ENCODE peak calls at places on chromosome 1, in four cellular contexts. Y, Q, D and P are unnamed samples.

GRCh38 chr1:205600085-205600484 is 31.7 kb downstream of the ELK4 start:
- DNase-seq in Y (peak), Q (no peak), D (no peak), P (peak)

GRCh38 chr1:110603058-110603457 is 3.1 kb downstream of the KCNA2 start:
- DNase-seq in Y (no peak), Q (no peak), D (no peak), P (no peak)

GRCh38 chr1:94739521-94740061 is 80.6 kb upstream of the SLC44A3 start:
- DNase-seq in Y (peak), Q (no peak), D (peak), P (peak)

GRCh38 chr1:7576946-7577657 is 194.0 kb upstream of the VAMP3 start:
- DNase-seq in Y (peak), Q (no peak), D (peak), P (no peak)

GRCh38 chr1:206143537-206144155 is 26.5 kb upstream of the AVPR1B start:
- DNase-seq in Y (no peak), Q (no peak), D (no peak), P (no peak)

GRCh38 chr1:206116191-206116872 is 856 bp downstream of the AVPR1B start:
- DNase-seq in Y (no peak), Q (no peak), D (no peak), P (no peak)

GRCh38 chr1:224170748-224171478 is 12.1 kb upstream of the DEGS1 start:
- DNase-seq in Y (peak), Q (no peak), D (no peak), P (no peak)

GRCh38 chr1:63865561-63865960 is 91.7 kb downstream of the ROR1 start:
- DNase-seq in Y (no peak), Q (no peak), D (no peak), P (no peak)

GRCh38 chr1:95572002-95572401 is 338.0 kb downstream of the RWDD3 start:
- DNase-seq in Y (no peak), Q (no peak), D (no peak), P (no peak)

GRCh38 chr1:216846339-216846738 is 123.1 kb upstream of the ESRRG start:
- DNase-seq in Y (no peak), Q (no peak), D (no peak), P (no peak)

GRCh38 chr1:192814805-192815204 is 6.0 kb downstream of the RGS2 start:
- DNase-seq in Y (no peak), Q (no peak), D (no peak), P (no peak)

GRCh38 chr1:29550119-29550841 is 314.0 kb downstream of the PTPRU start:
- DNase-seq in Y (no peak), Q (no peak), D (no peak), P (no peak)

GRCh38 chr1:97883823-97884222 is 37.0 kb downstream of the DPYD start:
- DNase-seq in Y (no peak), Q (no peak), D (no peak), P (no peak)

GRCh38 chr1:228515200-228515834 is 28.1 kb downstream of the RNF187 start:
- DNase-seq in Y (peak), Q (no peak), D (no peak), P (no peak)

GRCh38 chr1:226223786-226224244 is 351 bp downstream of the MIXL1 start:
- DNase-seq in Y (peak), Q (no peak), D (no peak), P (no peak)

GRCh38 chr1:54826226-54826816 is 25.2 kb upstream of the TTC22 start:
- DNase-seq in Y (no peak), Q (no peak), D (no peak), P (no peak)

GRCh38 chr1:225881081-225882007 is 836 bp downstream of the TMEM63A start:
- DNase-seq in Y (peak), Q (no peak), D (peak), P (no peak)

GRCh38 chr1:51518033-51518729 is 885 bp downstream of the EPS15 start:
- DNase-seq in Y (peak), Q (no peak), D (peak), P (no peak)

GRCh38 chr1:21801100-21801499 is 11.0 kb upstream of the LDLRAD2 start:
- DNase-seq in Y (no peak), Q (no peak), D (no peak), P (no peak)

DNA sequence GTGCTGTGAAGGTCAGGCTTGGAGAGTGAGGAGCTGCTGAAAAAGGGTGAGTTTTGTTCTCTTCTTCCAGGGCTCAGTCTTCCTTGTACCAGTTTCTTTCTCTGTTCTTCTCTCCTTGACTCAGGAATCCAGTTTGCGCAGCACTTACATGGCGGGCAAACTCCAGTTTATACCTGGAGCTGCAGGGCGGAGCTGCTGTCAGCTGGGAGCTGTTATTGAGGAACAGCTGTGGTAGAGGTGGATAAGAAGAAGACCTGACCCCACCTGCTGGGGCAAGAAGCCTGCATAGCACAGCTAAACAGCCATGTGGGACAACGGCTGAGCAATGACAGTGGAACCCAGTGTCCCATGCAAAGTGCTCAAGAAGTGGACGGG is 46.2 kb downstream of the GALNT2 start:
- DNase-seq in Y (no peak), Q (no peak), D (no peak), P (no peak)
- H3K4me3 ChIP-seq in Y (peak), Q (no peak), D (no peak), P (no peak)

GRCh38 chr1:201214886-201215285 is 24.3 kb downstream of the IGFN1 start:
- DNase-seq in Y (no peak), Q (no peak), D (no peak), P (no peak)
- H3K4me3 ChIP-seq in Y (no peak), Q (no peak), D (no peak), P (no peak)

GRCh38 chr1:169062152-169062551 is 44.3 kb upstream of the ATP1B1 start:
- DNase-seq in Y (no peak), Q (no peak), D (no peak), P (no peak)
- H3K4me3 ChIP-seq in Y (no peak), Q (no peak), D (no peak), P (no peak)

GRCh38 chr1:150610576-150610975 is 18.8 kb downstream of the ENSA start:
- DNase-seq in Y (no peak), Q (no peak), D (no peak), P (no peak)

GRCh38 chr1:150609726-150610125 is 19.7 kb downstream of the ENSA start:
- DNase-seq in Y (peak), Q (no peak), D (no peak), P (no peak)

GRCh38 chr1:150613061-150613920 is 16.1 kb downstream of the ENSA start:
- DNase-seq in Y (peak), Q (no peak), D (no peak), P (peak)

GRCh38 chr1:150615346-150616201 is 13.8 kb downstream of the ENSA start:
- DNase-seq in Y (no peak), Q (no peak), D (no peak), P (no peak)

DNA sequence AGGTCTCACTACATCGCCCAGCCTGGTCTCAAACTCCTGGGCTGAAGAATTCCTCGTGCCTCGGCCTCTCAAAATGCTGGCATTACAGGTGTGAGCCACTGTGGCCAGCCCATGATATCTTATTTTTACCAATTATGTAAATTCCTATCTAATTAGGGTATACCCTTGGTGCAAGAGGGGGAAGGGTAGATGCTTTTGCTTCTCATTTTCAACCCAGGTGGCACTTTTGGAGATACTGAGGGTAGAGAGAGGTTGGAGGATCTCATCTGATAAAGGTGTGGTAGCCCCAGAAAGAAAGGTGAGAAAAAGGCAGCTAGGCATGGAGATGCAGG is 17.4 kb downstream of the ENSA start:
- DNase-seq in Y (no peak), Q (no peak), D (no peak), P (no peak)
- H3K4me3 ChIP-seq in Y (peak), Q (no peak), D (no peak), P (no peak)

DNA sequence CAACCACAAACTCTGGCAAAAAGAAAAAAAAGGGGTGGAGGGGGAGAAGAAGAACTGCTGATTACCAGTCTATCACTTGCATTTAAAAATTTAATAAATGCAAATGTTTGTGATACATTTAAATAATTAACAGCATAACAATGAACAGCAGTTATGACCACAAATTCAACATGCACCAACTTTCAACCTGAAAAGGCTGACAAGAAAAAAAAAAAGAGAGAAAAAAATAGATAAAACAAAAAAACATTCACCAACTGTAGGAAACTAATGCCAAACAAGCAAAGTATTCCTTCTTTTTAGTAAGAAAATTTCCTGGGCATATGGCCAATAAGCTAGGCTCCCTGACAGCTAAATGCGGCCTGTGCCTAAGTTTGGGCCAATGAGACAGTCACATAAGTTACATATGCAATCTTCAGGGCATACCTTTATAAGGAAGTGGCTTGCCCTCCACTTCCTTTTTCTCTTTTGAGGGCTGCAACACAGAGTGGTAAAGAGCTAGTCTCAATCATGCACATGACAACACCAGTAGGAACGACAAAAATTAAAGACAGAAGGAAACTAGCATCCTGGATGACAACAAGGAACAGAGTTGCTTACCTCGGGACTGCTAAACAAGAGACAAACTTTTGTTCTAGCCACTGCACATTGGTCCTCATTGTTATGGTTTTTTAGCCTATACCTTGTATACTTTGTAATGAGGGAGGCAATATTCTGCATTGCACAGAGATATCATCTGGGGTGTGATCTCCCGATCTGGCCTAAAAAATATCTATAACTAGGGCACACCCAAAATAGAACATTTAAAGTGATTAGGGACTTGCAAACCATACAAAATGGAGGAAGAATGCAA is 24.2 kb upstream of the PHTF1 start:
- DNase-seq in Y (peak), Q (no peak), D (no peak), P (no peak)
- H3K4me3 ChIP-seq in Y (no peak), Q (no peak), D (no peak), P (no peak)

GRCh38 chr1:109113787-109114568 is at the start of gene ELAPOR1:
- DNase-seq in Y (peak), Q (no peak), D (no peak), P (no peak)

GRCh38 chr1:109112056-109112651 is 1.8 kb upstream of the ELAPOR1 start:
- DNase-seq in Y (no peak), Q (no peak), D (no peak), P (no peak)

GRCh38 chr1:109116286-109116685 is 2.4 kb downstream of the ELAPOR1 start:
- DNase-seq in Y (no peak), Q (no peak), D (no peak), P (no peak)

GRCh38 chr1:109112652-109113285 is 1.1 kb upstream of the ELAPOR1 start:
- DNase-seq in Y (peak), Q (no peak), D (peak), P (peak)

GRCh38 chr1:109115685-109116084 is 1.8 kb downstream of the ELAPOR1 start:
- DNase-seq in Y (no peak), Q (no peak), D (no peak), P (no peak)
- H3K4me3 ChIP-seq in Y (no peak), Q (no peak), D (no peak), P (no peak)

GRCh38 chr1:200372885-200373181 is 37.0 kb downstream of the ZNF281 start:
- DNase-seq in Y (no peak), Q (no peak), D (no peak), P (no peak)

GRCh38 chr1:200372095-200372884 is 37.5 kb downstream of the ZNF281 start:
- DNase-seq in Y (peak), Q (no peak), D (no peak), P (peak)

GRCh38 chr1:200373811-200374231 is 36.0 kb downstream of the ZNF281 start:
- DNase-seq in Y (no peak), Q (no peak), D (no peak), P (no peak)

GRCh38 chr1:200376521-200376920 is 33.3 kb downstream of the ZNF281 start:
- DNase-seq in Y (peak), Q (peak), D (no peak), P (no peak)

DNA sequence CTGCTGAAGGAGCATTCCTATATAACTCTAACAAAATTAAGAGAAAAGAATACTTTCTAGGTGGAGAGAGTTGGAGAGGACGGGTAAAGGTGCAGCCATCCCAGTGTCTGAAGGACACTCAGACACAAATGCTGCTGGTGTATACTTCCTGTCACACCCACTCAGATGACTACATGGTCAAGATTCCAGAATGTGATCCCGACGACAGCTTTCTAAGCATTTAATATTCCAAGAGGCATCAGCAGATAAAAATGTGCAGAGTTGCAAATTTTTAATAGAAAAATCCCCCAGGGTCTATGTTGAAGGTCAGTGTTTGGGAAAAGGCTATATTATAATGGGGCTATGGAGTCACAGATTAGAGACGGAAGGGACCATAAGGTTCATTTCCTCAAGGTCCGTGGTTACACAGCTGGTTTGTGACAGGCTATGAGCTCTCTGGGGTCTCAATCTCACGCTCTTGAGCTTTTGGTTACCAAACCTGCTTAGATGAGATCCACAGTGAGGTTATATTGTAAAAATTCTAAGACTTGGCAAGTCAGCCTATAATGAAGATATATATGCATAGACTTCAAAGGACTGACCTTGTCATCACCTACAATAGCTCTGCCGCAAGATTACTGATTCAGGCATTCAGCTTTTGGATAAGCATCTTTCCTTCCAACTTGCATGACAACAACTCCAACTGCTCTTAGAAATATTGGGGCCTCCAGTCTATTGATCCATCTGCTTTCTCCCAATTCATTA is 35.1 kb downstream of the ZNF281 start:
- DNase-seq in Y (no peak), Q (no peak), D (no peak), P (no peak)
- H3K4me3 ChIP-seq in Y (no peak), Q (no peak), D (no peak), P (no peak)

GRCh38 chr1:246651012-246651411 is 73.2 kb upstream of the SCCPDH start:
- DNase-seq in Y (no peak), Q (no peak), D (no peak), P (no peak)
- H3K4me3 ChIP-seq in Y (no peak), Q (no peak), D (no peak), P (no peak)

GRCh38 chr1:68202239-68202832 is 30.0 kb downstream of the WLS start:
- DNase-seq in Y (peak), Q (no peak), D (no peak), P (no peak)

GRCh38 chr1:68198752-68199151 is 33.6 kb downstream of the WLS start:
- DNase-seq in Y (no peak), Q (no peak), D (no peak), P (no peak)

GRCh38 chr1:68199603-68200002 is 32.7 kb downstream of the WLS start:
- DNase-seq in Y (no peak), Q (no peak), D (no peak), P (no peak)

GRCh38 chr1:68204965-68205630 is 27.2 kb downstream of the WLS start:
- DNase-seq in Y (no peak), Q (no peak), D (no peak), P (no peak)

DNA sequence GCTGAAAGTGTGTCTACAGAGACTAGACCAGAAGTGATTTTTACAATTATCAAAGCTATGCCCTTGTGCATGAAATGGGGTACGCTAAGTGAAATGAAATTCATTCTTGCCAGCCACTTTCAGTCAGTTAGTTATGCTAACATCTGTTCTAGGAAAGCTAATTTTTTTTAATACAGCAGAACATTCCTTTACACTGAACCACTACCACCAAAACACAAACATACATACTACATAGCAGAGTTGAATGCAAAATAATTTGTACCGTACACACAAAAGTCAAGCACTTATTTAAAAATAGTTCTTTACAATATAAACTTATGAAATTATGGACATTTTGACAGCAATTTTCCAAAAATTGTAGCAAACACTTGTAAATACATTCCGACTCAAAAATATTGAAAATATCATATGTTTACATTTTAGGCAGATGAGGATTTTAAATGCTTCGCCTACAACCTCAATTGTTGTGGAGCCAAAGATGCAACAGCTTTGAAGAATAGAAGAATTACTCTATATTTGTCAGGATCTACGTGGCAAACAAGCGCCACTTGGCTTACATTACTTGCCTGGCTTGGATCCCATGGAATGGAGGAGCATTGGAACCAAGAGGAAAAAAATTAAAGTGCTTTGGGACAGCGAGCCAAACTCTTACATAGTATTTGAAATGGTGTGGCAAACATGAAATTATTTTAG is 30.6 kb downstream of the WLS start:
- DNase-seq in Y (peak), Q (no peak), D (no peak), P (no peak)
- H3K4me3 ChIP-seq in Y (peak), Q (no peak), D (no peak), P (no peak)